ENCODE peak calls at places on chromosomes 1 and 21, in seven cellular contexts. B is adrenal gland, A is suprapubic skin, Y is lower leg skin, D is heart left ventricle, G is NB4, U is HCT116. H is an unnamed sample.

GRCh38 chr1:29786195-29786594 is 549.9 kb downstream of the PTPRU start:
- DNase-seq in B (no peak), A (no peak), Y (peak), D (no peak), G (no peak), U (no peak), H (no peak)

GRCh38 chr1:170967042-170967910 is 31.9 kb downstream of the MROH9 start:
- DNase-seq in B (peak), A (no peak), Y (no peak), D (no peak), G (peak), U (peak), H (no peak)

GRCh38 chr1:37999434-38000232 is 5.7 kb downstream of the FHL3 start:
- DNase-seq in B (peak), A (no peak), Y (peak), D (peak), G (peak), U (no peak), H (no peak)

GRCh38 chr1:16628361-16629111 is 15.2 kb upstream of the NBPF1 start:
- DNase-seq in B (peak), A (no peak), Y (peak), D (peak), G (no peak), U (no peak), H (no peak)

GRCh38 chr1:36366091-36366661 is 19.5 kb downstream of the STK40 start:
- DNase-seq in B (peak), A (no peak), Y (no peak), D (peak), G (no peak), U (no peak), H (no peak)

GRCh38 chr1:244964112-244964971 is 100.0 kb upstream of the HNRNPU start:
- DNase-seq in B (peak), A (no peak), Y (no peak), D (no peak), G (peak), U (no peak), H (no peak)

GRCh38 chr1:32894019-32894600 is 7.1 kb downstream of the TMEM54 start:
- DNase-seq in B (no peak), A (no peak), Y (no peak), D (no peak), G (no peak), U (no peak), H (no peak)

GRCh38 chr1:223426936-223427335 is 33.7 kb downstream of the CCDC185 start:
- DNase-seq in B (no peak), A (no peak), Y (no peak), D (no peak), G (no peak), U (no peak), H (no peak)

GRCh38 chr1:159071970-159072582 is 4.5 kb downstream of the AIM2 start:
- DNase-seq in B (no peak), A (no peak), Y (no peak), D (no peak), G (peak), U (peak), H (no peak)

GRCh38 chr1:165896277-165896676 is 68.9 kb downstream of the UCK2 start:
- DNase-seq in B (no peak), A (no peak), Y (no peak), D (peak), G (no peak), U (no peak), H (no peak)

GRCh38 chr1:186295980-186296379 is 79.1 kb downstream of the TPR start:
- DNase-seq in B (no peak), A (no peak), Y (no peak), D (no peak), G (no peak), U (no peak), H (no peak)

GRCh38 chr1:38173157-38173831 is 126.7 kb upstream of the POU3F1 start:
- DNase-seq in B (no peak), A (no peak), Y (no peak), D (no peak), G (peak), U (no peak), H (no peak)

GRCh38 chr1:27488523-27489138 is 1.3 kb downstream of the WASF2 start:
- DNase-seq in B (no peak), A (no peak), Y (peak), D (no peak), G (peak), U (no peak), H (no peak)

GRCh38 chr21:45436371-45437040 is 31.5 kb downstream of the COL18A1 start:
- DNase-seq in B (no peak), A (no peak), Y (no peak), D (no peak), G (no peak), U (no peak), H (no peak)

GRCh38 chr1:3668585-3669300 is 16.4 kb downstream of the TP73 start:
- DNase-seq in B (peak), A (no peak), Y (no peak), D (peak), G (peak), U (peak), H (no peak)

GRCh38 chr1:111754964-111755320 is 759 bp upstream of the DDX20 start:
- DNase-seq in B (peak), A (no peak), Y (no peak), D (peak), G (peak), U (no peak), H (peak)

GRCh38 chr1:228319352-228320088 is 87.1 kb downstream of the TRIM11 start:
- DNase-seq in B (no peak), A (no peak), Y (no peak), D (no peak), G (no peak), U (no peak), H (no peak)

GRCh38 chr1:172609528-172609927 is 49.4 kb upstream of the FASLG start:
- DNase-seq in B (no peak), A (no peak), Y (no peak), D (no peak), G (peak), U (no peak), H (no peak)

GRCh38 chr1:184423649-184424048 is 36.8 kb downstream of the C1orf21 start:
- DNase-seq in B (no peak), A (no peak), Y (no peak), D (no peak), G (no peak), U (no peak), H (no peak)

GRCh38 chr21:38804617-38805281 is 980 bp upstream of the ETS2 start:
- DNase-seq in B (peak), A (no peak), Y (peak), D (peak), G (peak), U (peak), H (no peak)

GRCh38 chr1:28418278-28418637 is 48.7 kb downstream of the PHACTR4 start:
- DNase-seq in B (no peak), A (no peak), Y (no peak), D (no peak), G (no peak), U (no peak), H (no peak)

GRCh38 chr1:228513244-228513900 is 26.2 kb downstream of the RNF187 start:
- DNase-seq in B (peak), A (no peak), Y (peak), D (no peak), G (no peak), U (no peak), H (no peak)

GRCh38 chr1:66033781-66034180 is 241.1 kb downstream of the PDE4B start:
- DNase-seq in B (no peak), A (no peak), Y (no peak), D (no peak), G (no peak), U (no peak), H (no peak)

GRCh38 chr1:160625725-160626498 is 20.9 kb downstream of the SLAMF1 start:
- DNase-seq in B (no peak), A (no peak), Y (no peak), D (no peak), G (peak), U (no peak), H (no peak)

GRCh38 chr1:226643167-226643566 is 94.6 kb downstream of the STUM start:
- DNase-seq in B (no peak), A (no peak), Y (no peak), D (peak), G (peak), U (peak), H (no peak)

GRCh38 chr1:153544453-153545066 is 1.0 kb downstream of the S100A4 start:
- DNase-seq in B (no peak), A (no peak), Y (no peak), D (no peak), G (no peak), U (no peak), H (no peak)

GRCh38 chr1:153546371-153546770 is 765 bp upstream of the S100A4 start:
- DNase-seq in B (no peak), A (no peak), Y (peak), D (no peak), G (no peak), U (no peak), H (no peak)

GRCh38 chr1:153543738-153544135 is 1.9 kb downstream of the S100A4 start:
- DNase-seq in B (no peak), A (no peak), Y (no peak), D (no peak), G (no peak), U (no peak), H (no peak)

GRCh38 chr1:153546796-153547559 is 1.4 kb upstream of the S100A4 start:
- DNase-seq in B (no peak), A (no peak), Y (peak), D (no peak), G (no peak), U (no peak), H (no peak)

GRCh38 chr1:153545067-153546055 is at the start of gene S100A4:
- DNase-seq in B (peak), A (peak), Y (peak), D (peak), G (peak), U (peak), H (peak)
- TF ChIP-seq POLR2A in B (no peak), A (peak), Y (no peak), D (no peak), G (peak), U (peak), H (peak)

DNA sequence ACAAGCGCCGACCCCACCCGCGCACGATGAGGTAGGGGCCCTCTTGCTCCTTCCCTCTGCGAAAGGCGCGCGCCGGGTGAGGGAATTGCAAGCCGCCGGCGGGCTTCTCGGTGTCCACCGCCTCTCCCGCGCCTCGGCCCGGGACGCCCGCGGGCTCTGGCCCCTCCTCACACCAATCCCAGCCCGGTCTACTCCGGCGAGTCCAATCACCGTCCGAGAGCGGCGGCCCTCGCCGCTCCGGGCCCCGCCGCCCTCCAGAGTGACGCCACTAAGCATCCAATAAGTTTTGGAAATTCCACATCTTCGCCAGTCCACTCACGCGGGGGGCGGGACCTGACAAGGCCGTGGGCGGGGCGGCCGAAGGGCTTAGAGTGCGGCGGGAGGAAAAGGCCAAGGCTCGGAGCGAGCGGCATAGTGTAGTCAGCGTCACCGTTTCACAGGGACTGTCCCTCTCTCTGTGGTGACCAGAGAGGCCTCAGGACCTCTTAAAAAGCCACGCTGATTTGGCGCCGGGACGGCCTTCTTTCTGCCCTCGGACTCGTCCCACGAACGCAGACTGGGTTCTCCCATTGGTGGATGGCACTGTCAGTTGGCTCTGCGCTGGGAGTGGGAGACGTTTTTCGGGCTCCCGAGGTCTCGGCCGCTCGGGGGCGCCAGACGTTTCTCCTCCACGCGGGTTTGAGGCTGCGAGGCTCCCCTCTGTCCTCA is at the start of gene TRIM45:
- DNase-seq in B (peak), A (peak), Y (peak), D (peak), G (peak), U (peak), H (peak)
- TF ChIP-seq POLR2A in B (no peak), A (no peak), Y (no peak), D (no peak), G (peak), U (peak), H (no peak)

GRCh38 chr1:109356959-109357358 is 40.8 kb downstream of the SORT1 start:
- DNase-seq in B (no peak), A (no peak), Y (no peak), D (no peak), G (no peak), U (no peak), H (no peak)

GRCh38 chr1:109350650-109351049 is 43.8 kb upstream of the MYBPHL start:
- DNase-seq in B (no peak), A (no peak), Y (no peak), D (no peak), G (no peak), U (no peak), H (no peak)

GRCh38 chr1:109351457-109351856 is 44.6 kb upstream of the MYBPHL start:
- DNase-seq in B (no peak), A (no peak), Y (no peak), D (no peak), G (no peak), U (no peak), H (no peak)

GRCh38 chr1:109357673-109358072 is 40.0 kb downstream of the SORT1 start:
- DNase-seq in B (no peak), A (no peak), Y (no peak), D (no peak), G (no peak), U (no peak), H (no peak)

DNA sequence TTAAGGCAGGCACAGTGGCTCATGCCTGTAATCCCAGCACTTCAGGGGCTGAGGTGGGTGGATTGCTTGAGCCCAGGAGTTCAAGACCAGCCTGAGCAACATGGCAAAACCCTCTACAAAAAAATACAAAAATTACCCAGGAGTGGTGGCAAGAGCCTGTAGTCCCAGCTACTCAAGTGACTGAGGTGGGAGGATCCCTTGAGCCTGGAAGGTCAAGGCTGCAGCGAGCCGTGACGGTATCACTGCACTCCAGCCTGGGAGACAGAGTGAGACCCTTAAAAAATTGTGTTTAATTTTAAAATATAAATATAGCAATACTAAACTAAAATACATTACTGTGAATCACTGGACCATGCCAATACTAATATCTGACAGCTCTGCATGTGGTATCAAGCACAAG is 42.8 kb downstream of the SORT1 start:
- DNase-seq in B (no peak), A (no peak), Y (no peak), D (no peak), G (no peak), U (no peak), H (no peak)
- TF ChIP-seq POLR2A in B (no peak), A (no peak), Y (no peak), D (no peak), G (no peak), U (no peak), H (no peak)

DNA sequence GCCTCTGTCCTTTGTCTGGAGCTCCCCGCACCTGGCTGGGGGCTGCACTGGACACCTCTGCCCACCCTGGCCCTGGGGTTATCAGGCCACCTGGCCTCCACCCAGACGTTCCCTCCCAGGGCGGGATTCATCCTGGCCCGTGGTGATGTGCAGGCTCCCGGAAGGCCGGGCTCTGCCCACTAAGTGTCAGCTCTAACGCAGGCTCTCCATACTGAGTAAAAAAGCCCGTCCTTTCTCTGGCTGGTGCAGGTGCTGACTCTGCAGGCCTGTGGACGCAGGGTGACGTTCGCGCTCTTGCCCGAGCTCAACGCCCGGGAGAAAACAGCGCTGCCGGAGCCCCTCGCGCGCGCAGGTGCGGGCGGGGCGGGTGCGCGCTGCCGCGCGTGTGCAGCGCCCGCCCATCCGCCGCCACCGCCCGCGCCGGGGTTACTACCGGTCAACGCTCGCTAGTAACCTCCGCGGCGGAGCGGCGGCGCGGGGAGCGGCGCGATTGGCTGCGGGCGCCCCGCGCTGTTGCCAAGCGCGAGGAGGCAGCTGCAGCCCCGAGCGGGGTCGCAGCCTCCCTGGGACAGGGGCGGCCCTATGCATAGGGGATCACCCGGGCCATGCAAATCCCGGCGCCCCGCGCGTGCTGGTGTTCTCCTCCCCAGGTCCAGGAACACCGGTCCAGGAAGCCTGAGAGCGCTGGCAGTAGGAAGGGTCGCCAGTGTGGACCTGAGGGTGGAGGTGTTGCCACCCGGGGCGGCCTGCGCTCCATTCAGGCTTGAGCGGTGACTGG is 15.7 kb downstream of the ABCG1 start:
- DNase-seq in B (peak), A (no peak), Y (peak), D (peak), G (peak), U (no peak), H (no peak)
- TF ChIP-seq POLR2A in B (peak), A (peak), Y (no peak), D (no peak), G (peak), U (peak), H (no peak)

H was measured in esophagus squamous epithelium.